ENCODE peak calls at places on chromosomes 1 and 21, in five cellular contexts. K, B, T, U and M are unnamed samples.

GRCh38 chr1:226809785-226810571 is 60.4 kb upstream of the PSEN2 start:
- DNase-seq in T (no peak), B (no peak), K (no peak), U (no peak), M (no peak)

GRCh38 chr1:161311595-161312181 is 1.9 kb upstream of the MPZ start:
- DNase-seq in B (no peak), K (no peak), U (no peak), T (no peak), M (peak; percentile 46)

GRCh38 chr1:42046772-42047552 is 106.2 kb upstream of the GUCA2B start:
- DNase-seq in K (no peak), B (no peak), U (peak; percentile 15), T (no peak), M (peak; percentile 6)

GRCh38 chr1:93753766-93754763 is 72.4 kb upstream of the BCAR3 start:
- DNase-seq in U (peak; percentile 99), T (no peak), B (no peak), K (peak; percentile 83), M (peak; percentile 95)

GRCh38 chr1:111334169-111334568 is 43.5 kb downstream of the CHIA start:
- DNase-seq in U (peak; percentile 71), T (peak; percentile 17), K (peak; percentile 69), B (peak; percentile 25), M (peak; percentile 75)

GRCh38 chr21:26966360-26966977 is 419 bp downstream of the ADAMTS5 start:
- DNase-seq in K (peak; percentile 51), B (no peak), T (peak; percentile 1), U (peak; percentile 28), M (peak; percentile 38)

GRCh38 chr1:160371691-160372208 is 4.9 kb downstream of the NHLH1 start:
- DNase-seq in K (no peak), T (no peak), U (no peak), B (no peak), M (no peak)

GRCh38 chr1:203751051-203751450 is 13.9 kb upstream of the LAX1 start:
- DNase-seq in B (no peak), K (peak; percentile 97), U (peak; percentile 66), T (no peak), M (peak; percentile 54)

GRCh38 chr1:178740924-178741323 is 15.9 kb downstream of the RALGPS2 start:
- DNase-seq in T (no peak), U (no peak), K (no peak), B (no peak), M (no peak)

GRCh38 chr21:31866077-31866511 is 6.7 kb upstream of the HUNK start:
- DNase-seq in T (peak; percentile 53), U (peak; percentile 70), B (peak; percentile 43), K (peak; percentile 59), M (peak; percentile 90)

GRCh38 chr1:7621334-7622219 is 149.5 kb upstream of the VAMP3 start:
- DNase-seq in U (no peak), T (no peak), K (no peak), B (no peak), M (no peak)

GRCh38 chr1:177948336-177948972 is 21.4 kb downstream of the SEC16B start:
- DNase-seq in B (no peak), K (peak; percentile 67), U (peak; percentile 85), T (peak; percentile 26), M (peak; percentile 65)

GRCh38 chr1:66523502-66523901 is 10.5 kb upstream of the SGIP1 start:
- DNase-seq in U (no peak), B (no peak), T (no peak), K (no peak), M (peak; percentile 23)

GRCh38 chr1:5711956-5712645 is 280.1 kb downstream of the NPHP4 start:
- DNase-seq in B (no peak), K (no peak), T (no peak), U (no peak), M (no peak)

GRCh38 chr1:153805042-153805745 is 30.0 kb downstream of the SLC27A3 start:
- DNase-seq in K (peak; percentile 96), U (peak; percentile 76), B (peak; percentile 36), T (peak; percentile 85), M (peak; percentile 45)

GRCh38 chr21:34022557-34023335 is 50.6 kb upstream of the MRPS6 start:
- DNase-seq in T (no peak), K (no peak), B (no peak), U (no peak), M (no peak)

GRCh38 chr1:234611153-234611798 is 1.3 kb upstream of the IRF2BP2 start:
- DNase-seq in K (peak; percentile 92), T (no peak), U (peak; percentile 92), B (no peak), M (peak; percentile 60)

GRCh38 chr1:215606564-215607168 is 39.6 kb downstream of the KCTD3 start:
- DNase-seq in U (peak; percentile 42), K (peak; percentile 22), B (no peak), T (no peak), M (no peak)

GRCh38 chr1:92091625-92092024 is 11.5 kb downstream of the BTBD8 start:
- DNase-seq in K (no peak), U (no peak), T (no peak), B (no peak), M (no peak)

GRCh38 chr1:100628631-100629081 is 90.7 kb downstream of the GPR88 start:
- DNase-seq in K (no peak), B (no peak), T (no peak), U (no peak), M (no peak)

GRCh38 chr1:183493540-183494245 is 21.4 kb downstream of the SMG7 start:
- DNase-seq in U (no peak), T (no peak), B (no peak), K (peak; percentile 14), M (peak; percentile 88)

GRCh38 chr1:101050869-101051268 is 25.3 kb upstream of the DPH5 start:
- DNase-seq in U (no peak), T (no peak), B (no peak), K (no peak), M (no peak)

GRCh38 chr1:46804027-46804889 is 5.4 kb downstream of the CYP4B1 start:
- DNase-seq in B (no peak), U (no peak), T (no peak), K (peak; percentile 39), M (no peak)

GRCh38 chr1:89573410-89573809 is 48.8 kb downstream of the LRRC8B start:
- DNase-seq in U (no peak), T (no peak), K (no peak), B (no peak), M (no peak)

GRCh38 chr1:53075761-53076163 is 13.7 kb downstream of the PODN start:
- DNase-seq in K (no peak), B (no peak), U (no peak), T (no peak), M (no peak)

GRCh38 chr1:94542088-94542671 is 621 bp upstream of the F3 start:
- DNase-seq in B (no peak), K (no peak), T (peak; percentile 8), U (peak; percentile 51), M (peak; percentile 19)

GRCh38 chr1:202677433-202677832 is 32.8 kb downstream of the SYT2 start:
- DNase-seq in U (no peak), B (no peak), T (no peak), K (no peak), M (no peak)

GRCh38 chr1:162391790-162392563 is 10.4 kb downstream of the C1orf226 start:
- DNase-seq in T (peak; percentile 35), K (peak; percentile 57), U (peak; percentile 69), B (no peak), M (no peak)

GRCh38 chr1:220123889-220124288 is 30.0 kb downstream of the IARS2 start:
- DNase-seq in U (peak; percentile 7), T (no peak), B (no peak), K (peak; percentile 6), M (no peak)

GRCh38 chr1:103180660-103181059 is 72.3 kb upstream of the COL11A1 start:
- DNase-seq in U (peak; percentile 75), B (no peak), T (no peak), K (peak; percentile 53), M (no peak)

GRCh38 chr1:43622901-43623780 is 26.8 kb upstream of the KDM4A start:
- DNase-seq in K (no peak), B (no peak), U (no peak), T (no peak), M (no peak)